ENCODE peak calls at places on chromosomes 16 and 17, in five cellular contexts. P, N, S, H and D are unnamed samples.

GRCh38 chr17:65662166-65662565 is 100.7 kb upstream of the AXIN2 start:
- DNase-seq in P (no peak), N (no peak), S (no peak), H (no peak), D (no peak)

GRCh38 chr17:81711814-81712467 is at the start of gene SLC25A10:
- DNase-seq in P (peak; percentile 55), N (peak; percentile 92), S (peak; percentile 72), H (peak; percentile 100), D (peak; percentile 89)

GRCh38 chr17:65533855-65534457 is 27.5 kb downstream of the AXIN2 start:
- DNase-seq in P (no peak), N (no peak), S (no peak), H (no peak), D (no peak)

GRCh38 chr16:51161440-51162195 is 10.5 kb upstream of the SALL1 start:
- DNase-seq in P (no peak), N (no peak), S (no peak), H (no peak), D (no peak)

GRCh38 chr17:57938061-57938502 is 17.1 kb downstream of the CUEDC1 start:
- DNase-seq in P (no peak), N (no peak), S (peak; percentile 87), H (no peak), D (no peak)

GRCh38 chr16:88298882-88299745 is 83.6 kb upstream of the ZNF469 start:
- DNase-seq in P (no peak), N (peak; percentile 48), S (no peak), H (no peak), D (peak; percentile 42)

GRCh38 chr16:1486551-1487390 is 2.0 kb downstream of the PTX4 start:
- DNase-seq in P (no peak), N (no peak), S (no peak), H (no peak), D (no peak)

GRCh38 chr16:68091604-68092261 is 6.6 kb downstream of the NFATC3 start:
- DNase-seq in P (no peak), N (no peak), S (peak; percentile 20), H (no peak), D (peak; percentile 68)

GRCh38 chr17:59558953-59559352 is 6.5 kb upstream of the DHX40 start:
- DNase-seq in P (no peak), N (no peak), S (no peak), H (no peak), D (no peak)

GRCh38 chr16:88359008-88359407 is 23.8 kb upstream of the ZNF469 start:
- DNase-seq in P (no peak), N (no peak), S (no peak), H (no peak), D (no peak)

GRCh38 chr17:21194688-21195087 is 19.3 kb downstream of the TMEM11 start:
- DNase-seq in P (no peak), N (no peak), S (no peak), H (no peak), D (no peak)

GRCh38 chr16:3068486-3068885 is 3.0 kb downstream of the IL32 start:
- DNase-seq in P (no peak), N (no peak), S (no peak), H (no peak), D (no peak)

GRCh38 chr17:4497101-4497824 is 1.4 kb upstream of the SPNS2 start:
- DNase-seq in P (no peak), N (peak; percentile 93), S (no peak), H (peak; percentile 55), D (peak; percentile 75)

GRCh38 chr16:21565816-21566669 is 33.3 kb upstream of the METTL9 start:
- DNase-seq in P (no peak), N (no peak), S (no peak), H (no peak), D (no peak)

GRCh38 chr17:45429338-45430005 is 3.2 kb downstream of the ARHGAP27 start:
- DNase-seq in P (no peak), N (no peak), S (no peak), H (peak; percentile 36), D (no peak)

GRCh38 chr17:42276609-42277341 is 584 bp upstream of the STAT5B start:
- DNase-seq in P (no peak), N (peak; percentile 81), S (peak; percentile 17), H (no peak), D (peak; percentile 85)

GRCh38 chr17:8162232-8162996 is at the start of gene VAMP2:
- DNase-seq in P (peak; percentile 50), N (no peak), S (peak; percentile 44), H (peak; percentile 63), D (peak; percentile 45)

GRCh38 chr16:85449195-85449884 is 163.8 kb upstream of the GSE1 start:
- DNase-seq in P (no peak), N (no peak), S (peak; percentile 87), H (no peak), D (no peak)

GRCh38 chr17:82704886-82705285 is 6.4 kb upstream of the RAB40B start:
- DNase-seq in P (no peak), N (no peak), S (no peak), H (no peak), D (no peak)

GRCh38 chr17:14922421-14922820 is 342.7 kb downstream of the PMP22 start:
- DNase-seq in P (no peak), N (no peak), S (no peak), H (no peak), D (no peak)

GRCh38 chr16:80611171-80611929 is 70.6 kb downstream of the DYNLRB2 start:
- DNase-seq in P (no peak), N (no peak), S (no peak), H (no peak), D (no peak)